ENCODE peak calls at places on chromosomes 11 and 22, in five cellular contexts. D, U, Q, P and C are unnamed samples.
A peak's percentile ranks its signal among the peaks of the same experiment; 100 is the strongest.

GRCh38 chr22:30115705-30116104 is 35.4 kb downstream of the HORMAD2 start:
- DNase-seq in D (no peak), U (peak; percentile 64), Q (no peak), P (no peak), C (peak; percentile 28)

GRCh38 chr11:89405629-89406028 is 85.5 kb downstream of the NOX4 start:
- DNase-seq in D (no peak), U (peak; percentile 38), Q (no peak), P (no peak), C (no peak)

GRCh38 chr22:49788492-49788891 is 39.2 kb downstream of the BRD1 start:
- DNase-seq in D (no peak), U (no peak), Q (no peak), P (peak; percentile 89), C (no peak)

GRCh38 chr11:45444796-45445195 is 158.7 kb upstream of the SYT13 start:
- DNase-seq in D (no peak), U (peak; percentile 69), Q (no peak), P (no peak), C (peak; percentile 18)

GRCh38 chr11:2742611-2743426 is 43.0 kb upstream of the KCNQ1OT1 start:
- DNase-seq in D (no peak), U (no peak), Q (no peak), P (no peak), C (no peak)

GRCh38 chr22:37416806-37417205 is 10.5 kb downstream of the ELFN2 start:
- DNase-seq in D (no peak), U (no peak), Q (no peak), P (no peak), C (no peak)

GRCh38 chr11:100687032-100687629 is at the start of gene ARHGAP42:
- DNase-seq in D (peak; percentile 63), U (peak; percentile 76), Q (no peak), P (peak; percentile 74), C (peak; percentile 35)

GRCh38 chr22:37109242-37109917 is at the start of gene TMPRSS6:
- DNase-seq in D (no peak), U (no peak), Q (no peak), P (no peak), C (no peak)

GRCh38 chr11:12540913-12541587 is 133.2 kb upstream of the TEAD1 start:
- DNase-seq in D (no peak), U (peak; percentile 81), Q (peak; percentile 83), P (peak; percentile 93), C (peak; percentile 61)

GRCh38 chr22:44881624-44882023 is 128.2 kb downstream of the PHF21B start:
- DNase-seq in D (no peak), U (no peak), Q (no peak), P (no peak), C (no peak)

GRCh38 chr11:76642341-76642740 is 28.2 kb downstream of the LRRC32 start:
- DNase-seq in D (no peak), U (no peak), Q (no peak), P (no peak), C (no peak)

GRCh38 chr11:111977141-111978027 is 40.2 kb downstream of the DIXDC1 start:
- DNase-seq in D (peak; percentile 44), U (peak; percentile 39), Q (no peak), P (peak; percentile 85), C (no peak)

GRCh38 chr11:132099692-132100091 is 729.3 kb downstream of the NTM start:
- DNase-seq in D (no peak), U (no peak), Q (no peak), P (no peak), C (no peak)

GRCh38 chr11:45025716-45026492 is 75.2 kb upstream of the TP53I11 start:
- DNase-seq in D (peak; percentile 31), U (no peak), Q (no peak), P (no peak), C (no peak)

GRCh38 chr11:36155770-36156485 is 133.3 kb downstream of the COMMD9 start:
- DNase-seq in D (no peak), U (peak; percentile 56), Q (no peak), P (peak; percentile 50), C (peak; percentile 45)

GRCh38 chr11:118435233-118435892 is 929 bp upstream of the KMT2A start:
- DNase-seq in D (peak; percentile 48), U (peak; percentile 59), Q (no peak), P (peak; percentile 36), C (peak; percentile 61)

GRCh38 chr11:64146036-64146943 is 19.6 kb downstream of the MACROD1 start:
- DNase-seq in D (peak; percentile 73), U (peak; percentile 60), Q (no peak), P (peak; percentile 78), C (peak; percentile 24)

GRCh38 chr11:95148421-95148820 is 58.8 kb downstream of the ENDOD1 start:
- DNase-seq in D (no peak), U (no peak), Q (no peak), P (no peak), C (no peak)

GRCh38 chr22:27405672-27406388 is 395.7 kb downstream of the MN1 start:
- DNase-seq in D (peak; percentile 36), U (peak; percentile 49), Q (no peak), P (peak; percentile 89), C (peak; percentile 43)

GRCh38 chr11:280762-281485 is 2.7 kb downstream of the NLRP6 start:
- DNase-seq in D (peak; percentile 28), U (no peak), Q (no peak), P (no peak), C (no peak)

GRCh38 chr22:42699281-42699681 is 21.4 kb downstream of the A4GALT start:
- DNase-seq in D (no peak), U (no peak), Q (no peak), P (no peak), C (no peak)

GRCh38 chr22:28799834-28800307 is 498 bp downstream of the XBP1 start:
- DNase-seq in D (no peak), U (peak; percentile 69), Q (peak; percentile 1), P (peak; percentile 85), C (peak; percentile 17)

GRCh38 chr22:41739576-41739975 is 40.3 kb downstream of the MEI1 start:
- DNase-seq in D (no peak), U (no peak), Q (no peak), P (no peak), C (no peak)

GRCh38 chr22:44270556-44270880 is 42.2 kb downstream of the SHISAL1 start:
- DNase-seq in D (no peak), U (no peak), Q (no peak), P (no peak), C (no peak)

GRCh38 chr11:134271978-134272377 is 4.2 kb upstream of the GLB1L3 start:
- DNase-seq in D (no peak), U (no peak), Q (no peak), P (no peak), C (no peak)

GRCh38 chr11:108768370-108768769 is 103.5 kb downstream of the DDX10 start:
- DNase-seq in D (no peak), U (no peak), Q (no peak), P (no peak), C (no peak)

GRCh38 chr11:104873252-104873651 is 25.0 kb downstream of the CASP12 start:
- DNase-seq in D (no peak), U (no peak), Q (no peak), P (no peak), C (no peak)

GRCh38 chr11:103433380-103433779 is 324.2 kb downstream of the DYNC2H1 start:
- DNase-seq in D (no peak), U (peak; percentile 75), Q (peak; percentile 68), P (peak; percentile 70), C (peak; percentile 40)

GRCh38 chr11:1060410-1060809 is 14.3 kb upstream of the MUC2 start:
- DNase-seq in D (no peak), U (no peak), Q (no peak), P (no peak), C (no peak)

GRCh38 chr22:46007003-46007847 is 30.3 kb upstream of the WNT7B start:
- DNase-seq in D (no peak), U (peak; percentile 96), Q (no peak), P (peak; percentile 61), C (peak; percentile 89)

GRCh38 chr22:33921576-33922181 is 1.4 kb upstream of the LARGE1 start:
- DNase-seq in D (no peak), U (peak; percentile 58), Q (no peak), P (peak; percentile 74), C (no peak)

GRCh38 chr11:106167085-106167484 is 89.6 kb downstream of the AASDHPPT start:
- DNase-seq in D (no peak), U (no peak), Q (no peak), P (no peak), C (no peak)

GRCh38 chr11:95229199-95230053 is 1.6 kb downstream of the SESN3 start:
- DNase-seq in D (no peak), U (no peak), Q (no peak), P (no peak), C (no peak)

GRCh38 chr11:131616456-131616855 is 246.0 kb downstream of the NTM start:
- DNase-seq in D (no peak), U (no peak), Q (no peak), P (no peak), C (no peak)

GRCh38 chr11:1480555-1481482 is 5.8 kb downstream of the MOB2 start:
- DNase-seq in D (no peak), U (no peak), Q (no peak), P (no peak), C (no peak)

GRCh38 chr11:33860926-33861325 is 30.9 kb downstream of the LMO2 start:
- DNase-seq in D (no peak), U (peak; percentile 52), Q (no peak), P (no peak), C (no peak)

GRCh38 chr22:19766235-19766505 is 5.6 kb downstream of the TBX1 start:
- DNase-seq in D (no peak), U (no peak), Q (no peak), P (no peak), C (no peak)

GRCh38 chr11:19311306-19312030 is 70.7 kb upstream of the E2F8 start:
- DNase-seq in D (peak; percentile 29), U (peak; percentile 45), Q (no peak), P (peak; percentile 85), C (peak; percentile 20)

GRCh38 chr11:80519591-80520258 is 1078.9 kb upstream of the TENM4 start:
- DNase-seq in D (no peak), U (peak; percentile 85), Q (no peak), P (no peak), C (no peak)